ENCODE peak calls at places on chromosomes 5 and 9, in six cellular contexts. G is epithelial cell of proximal tubule, O is ACHN, N is C1 segment of cervical spinal cord, L is lung, W is progenitor cell of endocrine pancreas. Q is an unnamed sample.
A peak's percentile ranks its signal among the peaks of the same experiment; 100 is the strongest.

GRCh38 chr9:134344068-134344820 is 18.0 kb downstream of the RXRA start:
- DNase-seq in G (no peak), O (no peak), N (peak; percentile 56), L (peak; percentile 60), W (no peak), Q (no peak)

GRCh38 chr9:136333045-136333444 is 5.7 kb downstream of the GPSM1 start:
- DNase-seq in G (no peak), O (no peak), N (no peak), L (no peak), W (no peak), Q (no peak)

GRCh38 chr5:15386122-15386521 is 113.9 kb upstream of the FBXL7 start:
- DNase-seq in G (no peak), O (no peak), N (no peak), L (no peak), W (no peak), Q (no peak)

GRCh38 chr5:38790891-38791290 is 54.9 kb upstream of the OSMR start:
- DNase-seq in G (no peak), O (no peak), N (no peak), L (no peak), W (no peak), Q (no peak)

GRCh38 chr9:122346478-122347347 is 24.1 kb upstream of the PTGS1 start:
- DNase-seq in G (no peak), O (peak; percentile 11), N (no peak), L (peak; percentile 41), W (peak; percentile 19), Q (no peak)

GRCh38 chr9:34558911-34559615 is 30.5 kb downstream of the CNTFR start:
- DNase-seq in G (no peak), O (no peak), N (no peak), L (no peak), W (no peak), Q (no peak)

GRCh38 chr9:120480707-120481106 is 99.3 kb downstream of the CDK5RAP2 start:
- DNase-seq in G (peak; percentile 40), O (no peak), N (no peak), L (no peak), W (no peak), Q (no peak)

GRCh38 chr9:127018935-127019334 is 103.5 kb downstream of the ANGPTL2 start:
- DNase-seq in G (no peak), O (no peak), N (no peak), L (no peak), W (no peak), Q (no peak)

GRCh38 chr9:135821733-135822382 is 85.5 kb downstream of the CAMSAP1 start:
- DNase-seq in G (no peak), O (no peak), N (no peak), L (no peak), W (no peak), Q (no peak)

GRCh38 chr5:5344051-5344571 is 78.4 kb upstream of the ICE1 start:
- DNase-seq in G (no peak), O (no peak), N (no peak), L (no peak), W (no peak), Q (no peak)

GRCh38 chr5:73883646-73884045 is 257.6 kb downstream of the ARHGEF28 start:
- DNase-seq in G (no peak), O (no peak), N (no peak), L (no peak), W (no peak), Q (no peak)

GRCh38 chr5:150600951-150601773 is 39.3 kb upstream of the SYNPO start:
- DNase-seq in G (no peak), O (no peak), N (no peak), L (no peak), W (no peak), Q (no peak)

GRCh38 chr5:79936644-79937216 is 54.3 kb downstream of the MTX3 start:
- DNase-seq in G (no peak), O (no peak), N (no peak), L (no peak), W (no peak), Q (no peak)

GRCh38 chr5:32612134-32612888 is 27.0 kb downstream of the SUB1 start:
- DNase-seq in G (no peak), O (no peak), N (no peak), L (peak; percentile 30), W (no peak), Q (no peak)

GRCh38 chr5:1999794-2000193 is 117.1 kb upstream of the IRX4 start:
- DNase-seq in G (no peak), O (no peak), N (no peak), L (peak; percentile 10), W (no peak), Q (no peak)

GRCh38 chr5:172901012-172901780 is 58.0 kb upstream of the RPL26L1 start:
- DNase-seq in G (peak; percentile 91), O (peak; percentile 90), N (no peak), L (no peak), W (no peak), Q (no peak)

GRCh38 chr9:81596671-81597426 is 92.5 kb downstream of the TLE1 start:
- DNase-seq in G (no peak), O (no peak), N (no peak), L (no peak), W (no peak), Q (no peak)

GRCh38 chr5:15545082-15545481 is 45.1 kb downstream of the FBXL7 start:
- DNase-seq in G (no peak), O (no peak), N (no peak), L (no peak), W (no peak), Q (no peak)

GRCh38 chr5:74638776-74639537 is 1.6 kb downstream of the ENC1 start:
- DNase-seq in G (no peak), O (peak; percentile 40), N (no peak), L (no peak), W (no peak), Q (no peak)